ENCODE peak calls at places on chromosomes 11 and 22, in ten cellular contexts. V is left ventricle myocardium inferior; P is astrocyte; Q is IMR-90; S is naive thymus-derived CD4-positive, alpha-beta T cell; U is GM23248; L is SK-N-SH; M is thoracic aorta; T is tibial nerve; Y is CD8-positive, alpha-beta T cell. C is an unnamed sample. For H3K9me3, the result is how much of the 10 kb centered on the place peaks cover.

GRCh38 chr11:48012051-48012391 is 31.7 kb downstream of the PTPRJ start:
- DNase-seq in Q (no peak), Y (peak), U (no peak), V (no peak), S (no peak), T (no peak), P (no peak), L (no peak), M (no peak), C (no peak)

GRCh38 chr11:126083829-126084607 is 21.4 kb upstream of the CDON start:
- DNase-seq in P (no peak), Q (no peak), V (no peak), Y (peak), S (peak), T (no peak), M (no peak), L (peak), U (no peak), C (no peak)

GRCh38 chr11:75204012-75204674 is 36.4 kb upstream of the TPBGL start:
- DNase-seq in Q (no peak), S (no peak), M (no peak), T (no peak), P (no peak), V (no peak), U (no peak), L (no peak), Y (no peak), C (no peak)

GRCh38 chr11:13358871-13359270 is 81.3 kb downstream of the BMAL1 start:
- DNase-seq in S (no peak), T (no peak), L (no peak), Y (no peak), Q (peak), U (peak), V (no peak), P (peak), M (no peak), C (no peak)

GRCh38 chr11:32312865-32313403 is 122.4 kb downstream of the WT1 start:
- DNase-seq in M (no peak), P (peak), U (peak), V (no peak), Y (no peak), S (peak), Q (peak), T (no peak), L (peak), C (no peak)

GRCh38 chr11:67645521-67646457 is 4.7 kb downstream of the ACY3 start:
- DNase-seq in M (no peak), Q (no peak), P (no peak), V (no peak), U (no peak), Y (no peak), L (no peak), T (no peak), S (no peak), C (no peak)

GRCh38 chr11:4916581-4916980 is 2.6 kb downstream of the OR51G2 start:
- DNase-seq in P (no peak), T (no peak), M (no peak), S (no peak), U (no peak), Y (no peak), L (no peak), V (no peak), Q (no peak), C (no peak)

GRCh38 chr22:46933040-46933439 is 170.6 kb downstream of the TBC1D22A start:
- DNase-seq in U (no peak), S (no peak), V (no peak), P (no peak), Y (no peak), L (no peak), M (no peak), T (no peak), Q (no peak), C (no peak)

GRCh38 chr11:73387594-73388021 is 11.4 kb downstream of the RELT start:
- DNase-seq in S (no peak), L (no peak), T (no peak), P (no peak), Q (no peak), U (no peak), M (no peak), V (no peak), Y (no peak), C (no peak)

GRCh38 chr11:42890773-42891172 is 421.0 kb upstream of the API5 start:
- DNase-seq in V (no peak), Q (no peak), L (peak), M (no peak), T (no peak), S (no peak), Y (no peak), P (no peak), U (no peak), C (no peak)

GRCh38 chr11:60838132-60838531 is 3.8 kb upstream of the CCDC86 start:
- DNase-seq in S (no peak), M (no peak), T (no peak), U (peak), Y (no peak), L (no peak), Q (peak), P (no peak), V (no peak), C (no peak)

GRCh38 chr11:78038697-78039313 is 15.7 kb upstream of the KCTD14 start:
- DNase-seq in T (no peak), V (no peak), U (no peak), S (no peak), Q (peak), Y (no peak), P (peak), M (no peak), L (no peak), C (no peak)

DNA sequence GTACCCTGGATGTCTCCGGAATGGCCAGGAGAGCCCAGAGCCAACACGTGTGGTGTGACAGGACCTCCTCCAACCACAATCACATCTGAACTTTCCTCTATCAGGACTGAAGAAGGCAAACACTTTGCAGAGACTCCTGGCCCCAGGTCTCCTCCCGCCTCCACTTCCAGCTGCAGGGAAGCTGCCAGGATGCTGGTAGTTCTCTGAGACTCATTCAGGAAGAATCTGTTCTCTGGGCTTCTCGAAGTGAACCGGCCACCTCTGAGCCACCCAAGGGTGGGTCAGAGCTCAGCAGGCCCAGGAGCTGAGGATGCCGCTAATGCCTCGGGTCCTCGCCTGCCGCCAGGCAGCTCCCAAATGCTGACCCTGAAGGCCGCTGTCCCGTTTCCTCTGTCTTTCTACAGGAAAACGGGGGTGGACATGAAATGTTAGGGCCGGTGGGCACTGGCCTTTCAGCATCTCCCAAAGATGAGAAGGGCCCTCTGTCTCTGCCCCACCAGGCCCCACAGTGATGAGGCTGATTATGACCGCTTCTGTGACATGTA is 789.9 kb downstream of the BRD1 start:
- DNase-seq in P (no peak), Q (no peak), S (no peak), M (no peak), V (no peak), Y (no peak), T (no peak), L (no peak), U (no peak), C (no peak)
- H3K9me3 ChIP-seq in P (under half), Q (half or more), S (under half), M (under half), V (under half), Y (under half), T (under half), L (under half), U (under half), C (under half)

DNA sequence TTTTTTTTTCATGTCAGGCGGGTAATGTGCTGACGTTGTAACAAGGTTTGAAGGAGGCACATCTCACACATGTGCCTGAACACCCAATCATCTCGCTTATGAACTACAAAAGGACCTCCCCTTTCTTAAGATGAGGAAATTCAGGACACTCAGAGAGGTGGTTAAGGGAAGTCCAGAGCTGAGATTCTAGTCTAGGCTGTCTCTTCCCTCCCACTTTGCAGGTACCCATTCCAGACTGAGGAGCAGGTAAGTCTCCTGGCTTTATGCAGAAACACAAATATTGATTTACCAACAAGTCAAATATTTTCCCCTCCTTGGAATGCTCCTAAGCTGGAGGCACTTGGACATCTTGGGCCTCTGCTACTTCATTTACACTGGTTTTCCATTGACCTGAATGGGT is 122.9 kb upstream of the CADM1 start:
- DNase-seq in Y (no peak), V (no peak), Q (no peak), M (no peak), L (no peak), U (no peak), S (no peak), P (no peak), T (no peak), C (no peak)
- H3K27ac ChIP-seq in Y (no peak), V (no peak), Q (no peak), M (no peak), L (no peak), U (no peak), S (no peak), P (no peak), T (no peak), C (no peak)

DNA sequence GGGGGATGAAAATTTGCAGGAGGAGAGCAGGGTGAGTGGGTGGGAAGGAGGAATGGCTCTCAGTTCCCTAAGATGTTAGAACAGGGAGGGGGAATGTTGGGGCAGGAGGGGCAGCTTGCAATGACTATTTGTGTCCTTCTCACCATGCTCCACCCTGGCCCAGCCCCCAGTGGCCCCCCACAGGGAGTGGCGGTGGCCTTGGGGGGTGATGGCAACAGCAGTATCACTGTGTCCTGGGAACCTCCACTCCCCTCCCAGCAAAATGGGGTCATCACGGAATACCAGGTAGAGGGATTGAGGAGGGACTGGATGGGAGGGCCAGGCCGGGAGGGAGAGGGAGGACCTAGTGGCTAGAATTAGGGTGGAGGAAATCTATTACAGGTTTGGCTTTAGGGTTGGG is 10.2 kb downstream of the ROBO3 start:
- DNase-seq in S (no peak), P (no peak), M (no peak), L (no peak), U (no peak), Y (no peak), Q (no peak), T (no peak), V (no peak), C (no peak)
- H3K4me3 ChIP-seq in S (peak), P (peak), M (no peak), L (peak), U (no peak), Y (no peak), Q (peak), T (no peak), V (peak), C (no peak)

GRCh38 chr22:49321477-49322055 is 506.1 kb downstream of the BRD1 start:
- DNase-seq in T (no peak), S (no peak), P (no peak), Q (no peak), M (no peak), L (peak), V (no peak), U (no peak), Y (no peak), C (no peak)
- H3K9me3 ChIP-seq in T (under half), S (under half), P (under half), Q (under half), M (under half), L (under half), V (under half), U (under half), Y (under half), C (under half)